ENCODE peak calls at places on chromosomes 12 and 14, in five cellular contexts. Y is stimulated activated naive CD8-positive, alpha-beta T cell treated with anti-CD3 and anti-CD28 coated beads, Interleukin-15, amount 100 ng/mL, for 72 hours; K is DMS79; S is HFF-Myc; O is RWPE1. M is an unnamed sample.

GRCh38 chr14:33118653-33119052 is 180.0 kb downstream of the NPAS3 start:
- DNase-seq in Y (no peak), K (no peak), S (no peak), O (no peak), M (no peak)

GRCh38 chr14:43479751-43480150 is 1027.3 kb downstream of the FSCB start:
- DNase-seq in Y (no peak), K (no peak), S (no peak), O (no peak), M (no peak)

GRCh38 chr14:102071283-102071998 is 15.4 kb downstream of the HSP90AA1 start:
- DNase-seq in Y (no peak), K (no peak), S (no peak), O (no peak), M (no peak)

GRCh38 chr12:65823481-65824313 is 586 bp upstream of the HMGA2 start:
- DNase-seq in Y (peak), K (no peak), S (peak), O (peak), M (no peak)

GRCh38 chr12:6752931-6753771 is at the start of gene MLF2:
- DNase-seq in Y (peak), K (peak), S (peak), O (peak), M (peak)

GRCh38 chr12:22101749-22102243 is 55.8 kb downstream of the CMAS start:
- DNase-seq in Y (no peak), K (no peak), S (peak), O (peak), M (no peak)

GRCh38 chr12:122421263-122421814 is 1.1 kb downstream of the CLIP1 start:
- DNase-seq in Y (no peak), K (peak), S (no peak), O (peak), M (no peak)

GRCh38 chr14:32938719-32939253 is at the start of gene NPAS3:
- DNase-seq in Y (no peak), K (no peak), S (no peak), O (no peak), M (no peak)

GRCh38 chr14:103259801-103260628 is 74.0 kb upstream of the EIF5 start:
- DNase-seq in Y (no peak), K (no peak), S (no peak), O (no peak), M (no peak)

GRCh38 chr12:45634273-45634917 is 95.1 kb upstream of the ARID2 start:
- DNase-seq in Y (no peak), K (no peak), S (no peak), O (no peak), M (no peak)

GRCh38 chr12:129212221-129212630 is 358.9 kb downstream of the GLT1D1 start:
- DNase-seq in Y (no peak), K (no peak), S (no peak), O (no peak), M (no peak)

GRCh38 chr12:116336542-116337065 is 59.1 kb upstream of the MED13L start:
- DNase-seq in Y (no peak), K (no peak), S (no peak), O (no peak), M (no peak)

GRCh38 chr12:100234591-100235304 is 32.1 kb downstream of the DEPDC4 start:
- DNase-seq in Y (no peak), K (peak), S (peak), O (peak), M (no peak)